ENCODE peak calls at places on chromosomes 7 and 10, in eight cellular contexts. D is spleen, W is HCT116, M is GM23338, F is prostate gland, J is stomach, R is GM12878, V is transverse colon. U is an unnamed sample.

GRCh38 chr7:36749282-36749960 is 25.1 kb upstream of the AOAH start:
- DNase-seq in D (no peak), F (no peak), J (no peak), V (no peak), R (no peak), M (no peak), W (no peak), U (no peak)

GRCh38 chr7:28406192-28406591 is 6.1 kb upstream of the CREB5 start:
- DNase-seq in F (no peak), D (no peak), V (no peak), W (no peak), R (no peak), M (peak; percentile 52), J (no peak), U (no peak)

GRCh38 chr10:84269773-84270172 is 24.9 kb downstream of the RGR start:
- DNase-seq in J (no peak), D (no peak), M (no peak), F (no peak), R (no peak), W (peak; percentile 66), V (no peak), U (no peak)

GRCh38 chr10:79124066-79124465 is 55.3 kb downstream of the ZMIZ1 start:
- DNase-seq in R (no peak), D (no peak), F (no peak), W (no peak), J (no peak), M (no peak), V (no peak), U (no peak)

GRCh38 chr7:90747521-90747920 is 151.4 kb downstream of the CDK14 start:
- DNase-seq in F (no peak), D (no peak), V (no peak), J (no peak), R (no peak), W (no peak), M (no peak), U (no peak)

GRCh38 chr7:20560325-20561180 is 54.9 kb upstream of the ABCB5 start:
- DNase-seq in M (peak; percentile 48), D (no peak), J (no peak), W (no peak), V (no peak), R (no peak), F (no peak), U (no peak)

GRCh38 chr7:129606801-129607200 is 4.7 kb upstream of the NRF1 start:
- DNase-seq in V (peak; percentile 13), M (no peak), W (no peak), F (no peak), J (no peak), D (no peak), R (no peak), U (no peak)

GRCh38 chr7:155523168-155523675 is 23.1 kb downstream of the CNPY1 start:
- DNase-seq in J (no peak), M (no peak), D (no peak), V (no peak), W (no peak), F (no peak), R (no peak), U (no peak)

GRCh38 chr10:21317902-21318301 is 207.6 kb downstream of the SKIDA1 start:
- DNase-seq in V (no peak), F (no peak), D (no peak), M (no peak), R (no peak), W (no peak), J (no peak), U (no peak)

GRCh38 chr10:21314234-21314633 is 211.2 kb downstream of the SKIDA1 start:
- DNase-seq in R (no peak), D (no peak), J (no peak), M (no peak), V (no peak), F (no peak), W (no peak), U (no peak)

GRCh38 chr10:21313691-21314090 is 211.8 kb downstream of the SKIDA1 start:
- DNase-seq in J (no peak), R (no peak), F (no peak), V (no peak), W (no peak), M (no peak), D (no peak), U (no peak)

GRCh38 chr10:21314906-21315305 is 210.6 kb downstream of the SKIDA1 start:
- DNase-seq in M (no peak), F (no peak), J (no peak), D (no peak), W (no peak), V (no peak), R (no peak), U (no peak)

GRCh38 chr10:21315321-21316220 is 209.9 kb downstream of the SKIDA1 start:
- DNase-seq in M (peak; percentile 76), J (peak; percentile 44), F (peak; percentile 57), V (no peak), R (no peak), W (no peak), D (no peak), U (peak; percentile 66)
- TF ChIP-seq POLR2AphosphoS5 in M (no peak), J (no peak), F (peak; percentile 56), V (no peak), R (no peak), W (no peak), D (peak; percentile 52), U (no peak)

DNA sequence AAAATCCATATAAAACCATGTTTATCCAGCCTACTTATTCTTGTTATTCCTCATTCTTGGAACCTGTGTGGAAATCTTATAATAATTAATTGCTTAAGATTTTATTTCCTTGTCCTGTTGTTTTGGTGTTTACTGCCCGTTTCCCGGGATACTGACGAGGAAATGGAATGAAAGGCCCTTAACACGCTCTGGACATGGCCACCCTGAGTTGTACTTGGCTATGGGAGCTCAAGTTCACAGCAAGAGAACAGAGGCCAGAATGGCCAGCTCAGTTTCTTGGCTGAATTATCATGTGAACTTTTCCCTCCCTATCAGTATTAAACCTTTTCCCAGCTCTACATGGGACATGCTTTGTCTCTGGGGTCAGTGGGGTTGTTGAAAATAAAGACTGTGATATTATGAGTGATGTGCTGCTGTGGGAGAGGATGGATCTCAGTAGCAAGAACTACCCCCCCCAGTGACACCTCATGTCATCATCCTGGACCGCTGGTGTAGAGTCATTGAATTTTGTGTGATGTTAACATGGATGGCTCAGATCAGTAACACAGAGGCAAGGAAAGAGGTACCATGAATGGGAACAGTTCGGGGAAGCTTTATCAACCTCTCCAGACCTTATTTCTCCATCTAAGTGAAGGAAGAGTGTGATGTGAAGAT is 87.0 kb upstream of the IGFBP3 start:
- DNase-seq in J (no peak), M (no peak), D (no peak), V (no peak), F (no peak), R (no peak), W (no peak), U (no peak)
- H3K27ac ChIP-seq in J (no peak overlapping the region), M (no peak overlapping the region), D (no peak overlapping the region), V (no peak overlapping the region), F (no peak overlapping the region), R (no peak overlapping the region), W (no peak overlapping the region), U (peak overlapping the region; percentile 37)

GRCh38 chr7:148941598-148942280 is 57.6 kb upstream of the EZH2 start:
- DNase-seq in F (peak; percentile 40), J (peak; percentile 67), M (peak; percentile 84), W (peak; percentile 75), R (no peak), D (peak; percentile 86), V (peak; percentile 72), U (peak; percentile 70)

GRCh38 chr7:148935451-148935850 is 51.4 kb upstream of the EZH2 start:
- DNase-seq in V (no peak), F (no peak), D (peak; percentile 53), R (no peak), J (no peak), M (no peak), W (no peak), U (no peak)

GRCh38 chr7:148944935-148945934 is 61.1 kb upstream of the EZH2 start:
- DNase-seq in M (no peak), D (peak; percentile 35), W (no peak), J (no peak), F (no peak), R (no peak), V (no peak), U (no peak)

GRCh38 chr7:148939128-148939747 is 55.1 kb upstream of the EZH2 start:
- DNase-seq in D (no peak), F (no peak), M (no peak), V (no peak), R (no peak), J (no peak), W (no peak), U (no peak)

DNA sequence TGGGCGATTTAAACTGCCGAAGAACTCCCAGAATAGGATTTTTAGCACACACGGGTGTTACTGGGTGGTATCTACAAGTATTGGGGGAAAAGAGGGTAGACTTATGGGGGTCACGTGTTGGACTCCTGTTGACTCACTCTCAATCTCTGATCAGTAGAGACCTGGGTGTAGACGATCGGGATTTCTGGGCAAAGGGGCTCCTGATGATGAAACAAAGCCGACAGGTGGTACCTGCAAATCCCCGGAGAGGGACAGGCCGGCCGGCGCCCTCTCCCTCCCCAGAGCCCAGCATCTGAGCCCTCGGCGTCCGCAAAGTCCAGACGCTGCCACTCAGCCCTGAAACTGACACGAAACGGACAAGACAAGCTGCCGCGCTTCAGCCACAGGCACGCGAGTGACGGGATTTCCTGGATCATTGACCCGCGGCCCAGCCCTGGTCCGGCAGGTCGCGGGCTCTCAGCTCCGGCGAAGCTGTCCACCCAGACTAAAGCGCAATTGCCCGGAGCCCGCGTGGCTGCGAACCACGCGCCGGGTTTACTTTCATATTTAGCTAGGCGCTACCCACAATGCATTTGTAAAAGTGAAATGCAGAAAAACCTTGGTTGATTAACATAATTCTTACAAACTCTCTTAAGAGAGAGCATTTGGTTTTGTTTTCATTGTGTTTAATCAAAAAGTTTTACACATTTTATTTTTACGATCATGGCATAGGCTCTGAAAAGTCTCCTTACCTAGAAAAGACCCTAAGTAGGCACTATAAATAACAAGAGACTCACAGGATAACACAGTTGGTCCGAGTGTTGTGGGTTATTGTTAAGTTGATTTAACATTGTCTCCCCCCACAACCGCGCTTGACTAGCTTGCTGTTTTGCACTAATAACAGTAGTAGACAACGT is 56.9 kb upstream of the EZH2 start:
- DNase-seq in J (peak; percentile 80), M (peak; percentile 65), F (peak; percentile 69), W (peak; percentile 82), R (peak; percentile 49), V (peak; percentile 82), D (peak; percentile 93), U (peak; percentile 60)
- TF ChIP-seq POLR2AphosphoS5 in J (peak; percentile 66), M (peak; percentile 32), F (peak; percentile 76), W (peak; percentile 81), R (peak; percentile 58), V (no peak), D (peak; percentile 67), U (peak; percentile 44)

GRCh38 chr7:105352018-105352612 is 36.6 kb downstream of the SRPK2 start:
- DNase-seq in F (peak; percentile 46), W (no peak), R (peak; percentile 93), D (peak; percentile 87), V (peak; percentile 54), J (peak; percentile 53), M (no peak), U (no peak)

GRCh38 chr7:105350906-105351305 is 37.8 kb downstream of the SRPK2 start:
- DNase-seq in W (no peak), V (no peak), J (no peak), D (no peak), M (no peak), R (no peak), F (no peak), U (no peak)

GRCh38 chr7:105353752-105354328 is 34.9 kb downstream of the SRPK2 start:
- DNase-seq in W (no peak), M (no peak), D (peak; percentile 85), V (peak; percentile 48), F (no peak), R (no peak), J (peak; percentile 49), U (no peak)

GRCh38 chr7:105354383-105354782 is 34.3 kb downstream of the SRPK2 start:
- DNase-seq in J (no peak), R (no peak), M (no peak), F (no peak), V (no peak), D (no peak), W (no peak), U (no peak)

GRCh38 chr7:105352922-105353668 is 35.6 kb downstream of the SRPK2 start:
- DNase-seq in J (no peak), M (no peak), F (no peak), W (no peak), R (no peak), V (no peak), D (no peak), U (no peak)
- H3K27ac ChIP-seq in J (peak overlapping the region; percentile 73), M (no peak overlapping the region), F (peak overlapping the region; percentile 14), W (no peak overlapping the region), R (peak overlapping the region; percentile 62), V (peak overlapping the region; percentile 60), D (peak overlapping the region; percentile 85), U (no peak overlapping the region)

U was measured in breast epithelium.